ENCODE peak calls at places on chromosomes 2 and 18, in four cellular contexts. One of them, this sample, is unnamed.

GRCh38 chr2:9950521-9951271 is 797 bp upstream of the GRHL1 start:
- DNase-seq in K562: peak; percentile 54
- DNase-seq in CD4-positive, CD25-positive, alpha-beta regulatory T cell: no peak
- DNase-seq in thoracic aorta: no peak
- DNase-seq in this sample: no peak

GRCh38 chr2:73776869-73777519 is 2.9 kb downstream of the DUSP11 start:
- DNase-seq in K562: no peak
- DNase-seq in CD4-positive, CD25-positive, alpha-beta regulatory T cell: no peak
- DNase-seq in thoracic aorta: no peak
- DNase-seq in this sample: no peak

GRCh38 chr18:8730080-8730827 is 24.9 kb downstream of the MTCL1 start:
- DNase-seq in K562: peak; percentile 92
- DNase-seq in CD4-positive, CD25-positive, alpha-beta regulatory T cell: no peak
- DNase-seq in thoracic aorta: no peak
- DNase-seq in this sample: no peak

GRCh38 chr18:957829-958228 is 53.2 kb downstream of the ADCYAP1 start:
- DNase-seq in K562: no peak
- DNase-seq in CD4-positive, CD25-positive, alpha-beta regulatory T cell: no peak
- DNase-seq in thoracic aorta: no peak
- DNase-seq in this sample: no peak

GRCh38 chr2:217000406-217000805 is 140.5 kb upstream of the TNP1 start:
- DNase-seq in K562: no peak
- DNase-seq in CD4-positive, CD25-positive, alpha-beta regulatory T cell: no peak
- DNase-seq in thoracic aorta: no peak
- DNase-seq in this sample: no peak

GRCh38 chr2:69652206-69652605 is 8.7 kb upstream of the AAK1 start:
- DNase-seq in K562: no peak
- DNase-seq in CD4-positive, CD25-positive, alpha-beta regulatory T cell: no peak
- DNase-seq in thoracic aorta: no peak
- DNase-seq in this sample: peak; percentile 91

GRCh38 chr2:71932780-71933466 is 214.7 kb downstream of the CYP26B1 start:
- DNase-seq in K562: no peak
- DNase-seq in CD4-positive, CD25-positive, alpha-beta regulatory T cell: no peak
- DNase-seq in thoracic aorta: no peak
- DNase-seq in this sample: no peak

GRCh38 chr18:79857082-79857661 is 59.4 kb downstream of the KCNG2 start:
- DNase-seq in K562: no peak
- DNase-seq in CD4-positive, CD25-positive, alpha-beta regulatory T cell: no peak
- DNase-seq in thoracic aorta: no peak
- DNase-seq in this sample: no peak

GRCh38 chr2:226483745-226484619 is 315.6 kb downstream of the IRS1 start:
- DNase-seq in K562: no peak
- DNase-seq in CD4-positive, CD25-positive, alpha-beta regulatory T cell: no peak
- DNase-seq in thoracic aorta: no peak
- DNase-seq in this sample: peak; percentile 63

GRCh38 chr2:40343904-40344303 is 108.0 kb downstream of the SLC8A1 start:
- DNase-seq in K562: no peak
- DNase-seq in CD4-positive, CD25-positive, alpha-beta regulatory T cell: no peak
- DNase-seq in thoracic aorta: no peak
- DNase-seq in this sample: peak; percentile 79

GRCh38 chr2:189188446-189188845 is 8.9 kb upstream of the COL5A2 start:
- DNase-seq in K562: no peak
- DNase-seq in CD4-positive, CD25-positive, alpha-beta regulatory T cell: no peak
- DNase-seq in thoracic aorta: no peak
- DNase-seq in this sample: no peak

GRCh38 chr2:104430892-104431291 is 423.0 kb upstream of the POU3F3 start:
- DNase-seq in K562: no peak
- DNase-seq in CD4-positive, CD25-positive, alpha-beta regulatory T cell: no peak
- DNase-seq in thoracic aorta: no peak
- DNase-seq in this sample: no peak

GRCh38 chr2:219249203-219249980 is 3.7 kb upstream of the TUBA4B start:
- DNase-seq in K562: peak; percentile 19
- DNase-seq in CD4-positive, CD25-positive, alpha-beta regulatory T cell: peak; percentile 44
- DNase-seq in thoracic aorta: peak; percentile 81
- DNase-seq in this sample: no peak

GRCh38 chr2:236562434-236562833 is 7.2 kb upstream of the ACKR3 start:
- DNase-seq in K562: no peak
- DNase-seq in CD4-positive, CD25-positive, alpha-beta regulatory T cell: no peak
- DNase-seq in thoracic aorta: no peak
- DNase-seq in this sample: no peak

GRCh38 chr2:200483729-200484198 is 26.1 kb downstream of the KCTD18 start:
- DNase-seq in K562: peak; percentile 63
- DNase-seq in CD4-positive, CD25-positive, alpha-beta regulatory T cell: no peak
- DNase-seq in thoracic aorta: no peak
- DNase-seq in this sample: no peak